ENCODE peak calls at places on chromosome 6, in five cellular contexts. B is endothelial cell, H is A549, R is HFFc6, Y is left ventricle myocardium inferior. N is an unnamed sample.

GRCh38 chr6:145841668-145842067 is 27.1 kb upstream of the FBXO30 start:
- DNase-seq in H (no peak), R (no peak), B (no peak), Y (no peak), N (no peak)

GRCh38 chr6:11667876-11668275 is 110.7 kb downstream of the ADTRP start:
- DNase-seq in Y (no peak), H (no peak), B (no peak), R (no peak), N (no peak)

GRCh38 chr6:118382126-118382525 is 166.0 kb upstream of the PLN start:
- DNase-seq in R (no peak), H (no peak), B (no peak), Y (no peak), N (no peak)

GRCh38 chr6:17393335-17394191 is at the start of gene CAP2:
- DNase-seq in R (peak), H (peak), B (peak), Y (peak), N (peak)

GRCh38 chr6:92521553-92521952 is 897.8 kb downstream of the EPHA7 start:
- DNase-seq in H (no peak), Y (no peak), R (no peak), B (no peak), N (no peak)

GRCh38 chr6:37531026-37531425 is 31.3 kb upstream of the CCDC167 start:
- DNase-seq in R (no peak), H (no peak), Y (no peak), B (no peak), N (no peak)

GRCh38 chr6:132912273-132912672 is 97.9 kb downstream of the RPS12 start:
- DNase-seq in Y (no peak), H (no peak), R (no peak), B (no peak), N (no peak)

GRCh38 chr6:135092724-135093123 is 38.1 kb upstream of the HBS1L start:
- DNase-seq in B (no peak), R (no peak), H (no peak), Y (no peak), N (no peak)

GRCh38 chr6:75147512-75147911 is 58.3 kb downstream of the COL12A1 start:
- DNase-seq in B (no peak), R (peak), H (no peak), Y (no peak), N (no peak)

GRCh38 chr6:127207591-127208120 is 59.0 kb upstream of the RNF146 start:
- DNase-seq in H (no peak), Y (no peak), R (peak), B (no peak), N (no peak)

GRCh38 chr6:156634048-156634447 is 143.1 kb upstream of the ARID1B start:
- DNase-seq in Y (no peak), R (no peak), H (no peak), B (no peak), N (no peak)

GRCh38 chr6:45611502-45611901 is 233.8 kb upstream of the SUPT3H start:
- DNase-seq in R (no peak), H (no peak), B (no peak), Y (no peak), N (no peak)

GRCh38 chr6:95365454-95365853 is 211.9 kb upstream of the MANEA start:
- DNase-seq in R (no peak), B (no peak), Y (no peak), H (no peak), N (no peak)

DNA sequence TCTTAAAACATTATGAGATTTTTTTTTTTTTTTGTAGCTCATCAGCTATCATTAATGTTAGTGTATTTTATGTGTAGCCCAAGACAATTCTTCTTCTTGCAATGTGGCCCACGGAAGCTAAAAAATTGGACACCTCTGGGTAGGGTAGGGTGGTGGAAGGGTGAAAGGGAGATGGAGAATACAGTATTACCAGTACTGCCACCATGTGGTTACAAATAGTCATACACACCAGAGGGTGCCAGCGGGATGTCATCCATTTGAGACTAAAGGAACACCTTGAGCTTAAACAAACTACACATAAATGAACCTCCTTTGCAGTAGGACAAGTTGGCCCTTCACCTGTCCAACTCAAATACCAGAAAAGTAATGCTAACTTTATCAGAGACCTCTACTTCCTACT is 601.9 kb downstream of the HTR1B start:
- DNase-seq in Y (no peak), H (peak), R (no peak), B (peak), N (no peak)
- TF ChIP-seq CTCF in Y (peak), H (no peak), R (peak), B (peak), N (no peak)

DNA sequence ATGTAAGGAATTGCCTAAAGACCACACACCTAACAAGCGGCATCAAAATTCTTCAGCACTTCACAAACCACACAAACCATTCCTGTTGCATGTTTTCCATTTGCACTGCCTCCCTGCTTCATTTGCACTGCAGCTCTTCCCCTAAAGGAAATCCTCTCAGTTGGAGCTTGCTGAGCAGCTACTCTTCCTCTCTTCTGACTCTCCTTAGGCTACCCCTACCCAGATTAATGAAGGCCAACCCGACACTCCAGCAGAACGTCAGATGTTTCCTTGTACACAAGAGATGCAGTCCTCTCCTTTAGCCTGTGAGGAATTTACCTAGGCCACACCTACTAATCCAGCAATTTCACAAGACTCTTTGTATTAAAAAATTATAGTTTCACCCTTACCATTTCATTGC is 8.1 kb downstream of the BEND6 start:
- DNase-seq in Y (no peak), R (no peak), H (no peak), B (no peak), N (no peak)
- TF ChIP-seq CTCF in Y (no peak), R (no peak), H (no peak), B (no peak), N (no peak)

GRCh38 chr6:143482593-143482992 is 28.9 kb downstream of the FUCA2 start:
- DNase-seq in Y (no peak), H (no peak), B (no peak), R (peak), N (no peak)

GRCh38 chr6:143486752-143487151 is 24.8 kb downstream of the FUCA2 start:
- DNase-seq in Y (no peak), H (no peak), B (no peak), R (no peak), N (no peak)

GRCh38 chr6:143490244-143490643 is 21.3 kb downstream of the FUCA2 start:
- DNase-seq in Y (no peak), B (no peak), R (no peak), H (no peak), N (no peak)

GRCh38 chr6:143490775-143491174 is 20.7 kb downstream of the FUCA2 start:
- DNase-seq in R (no peak), H (no peak), Y (no peak), B (no peak), N (no peak)

DNA sequence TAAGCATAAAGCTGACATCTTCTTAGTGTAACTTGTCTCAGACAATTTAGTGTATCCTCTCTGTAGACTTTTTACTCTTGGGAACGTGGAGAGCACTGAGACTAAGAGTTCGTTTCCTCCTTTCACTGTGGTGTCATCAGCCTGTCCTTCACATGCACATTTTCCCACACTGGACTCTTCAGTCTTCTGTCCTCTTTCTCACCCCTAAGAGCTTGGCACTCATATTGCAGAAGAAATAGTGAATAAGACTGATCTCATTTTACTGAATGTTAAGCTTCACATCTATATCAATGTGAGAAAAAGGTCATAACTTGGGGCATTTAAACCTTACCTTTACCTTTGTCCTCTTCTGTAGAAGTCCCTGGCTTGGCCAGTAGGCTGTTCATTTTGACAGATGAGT is 25.6 kb downstream of the FUCA2 start:
- DNase-seq in B (no peak), H (no peak), Y (no peak), R (no peak), N (no peak)
- TF ChIP-seq CTCF in B (no peak), H (no peak), Y (no peak), R (peak), N (no peak)

GRCh38 chr6:38935051-38935450 is 113.5 kb upstream of the GLP1R start:
- DNase-seq in Y (no peak), B (no peak), H (no peak), R (no peak), N (no peak)

GRCh38 chr6:38929560-38929959 is 119.0 kb upstream of the GLP1R start:
- DNase-seq in Y (no peak), H (no peak), R (no peak), B (no peak), N (no peak)

GRCh38 chr6:38937839-38938613 is 110.6 kb upstream of the GLP1R start:
- DNase-seq in B (no peak), Y (no peak), R (no peak), H (no peak), N (no peak)

GRCh38 chr6:38938741-38939140 is 109.8 kb upstream of the GLP1R start:
- DNase-seq in H (no peak), R (no peak), Y (no peak), B (no peak), N (no peak)

GRCh38 chr6:38933426-38933825 is 115.2 kb upstream of the GLP1R start:
- DNase-seq in H (peak), R (peak), Y (no peak), B (no peak), N (no peak)
- TF ChIP-seq CTCF in H (peak), R (peak), Y (no peak), B (no peak), N (no peak)

DNA sequence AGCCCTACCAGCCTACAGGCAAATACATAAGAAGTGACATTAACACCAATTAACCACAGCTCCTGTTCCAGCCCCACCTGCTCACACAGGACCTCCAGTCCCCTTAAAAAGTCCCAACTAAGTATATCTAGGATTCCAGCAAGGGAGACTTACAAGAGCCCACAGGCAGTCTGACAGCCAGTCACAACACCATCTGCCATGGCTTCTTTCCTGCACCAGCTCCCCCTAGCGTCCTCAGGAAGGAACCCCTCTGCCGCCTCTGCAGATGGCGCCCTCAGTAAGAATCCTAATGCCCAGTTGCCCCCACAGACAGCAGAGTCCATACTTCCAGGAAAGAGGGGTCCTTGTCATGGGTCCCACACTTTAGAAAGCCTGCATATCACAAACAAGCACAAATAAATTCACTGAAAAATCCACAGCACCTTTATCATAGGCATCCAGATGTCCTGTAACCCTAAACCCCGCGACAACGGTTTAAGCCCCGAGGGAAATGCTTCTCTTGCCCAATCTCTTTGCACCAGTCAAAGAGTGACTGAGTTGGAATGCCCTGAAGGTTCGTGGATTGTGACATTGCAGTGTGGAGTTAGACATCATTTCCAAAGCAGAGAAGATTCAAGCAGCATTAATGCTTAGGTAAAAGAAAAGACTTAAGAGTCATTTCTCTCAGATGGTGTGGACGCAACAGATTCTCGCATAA is 121.9 kb downstream of the HIVEP2 start:
- DNase-seq in H (peak), B (peak), Y (no peak), R (no peak), N (no peak)
- TF ChIP-seq CTCF in H (peak), B (peak), Y (peak), R (peak), N (no peak)

GRCh38 chr6:83518946-83519489 is 6.7 kb downstream of the PRSS35 start:
- DNase-seq in B (no peak), R (peak), Y (no peak), H (peak), N (no peak)
- TF ChIP-seq CTCF in B (no peak), R (peak), Y (no peak), H (peak), N (no peak)

GRCh38 chr6:25883991-25884390 is 9.9 kb upstream of the SLC17A3 start:
- DNase-seq in H (peak), B (no peak), R (peak), Y (no peak), N (no peak)

GRCh38 chr6:25880601-25881000 is 6.6 kb upstream of the SLC17A3 start:
- DNase-seq in Y (no peak), B (no peak), H (no peak), R (no peak), N (no peak)

GRCh38 chr6:25878721-25879322 is 4.8 kb upstream of the SLC17A3 start:
- DNase-seq in B (no peak), Y (no peak), R (no peak), H (no peak), N (no peak)

GRCh38 chr6:25883536-25883935 is 9.5 kb upstream of the SLC17A3 start:
- DNase-seq in B (no peak), H (no peak), R (peak), Y (no peak), N (no peak)

DNA sequence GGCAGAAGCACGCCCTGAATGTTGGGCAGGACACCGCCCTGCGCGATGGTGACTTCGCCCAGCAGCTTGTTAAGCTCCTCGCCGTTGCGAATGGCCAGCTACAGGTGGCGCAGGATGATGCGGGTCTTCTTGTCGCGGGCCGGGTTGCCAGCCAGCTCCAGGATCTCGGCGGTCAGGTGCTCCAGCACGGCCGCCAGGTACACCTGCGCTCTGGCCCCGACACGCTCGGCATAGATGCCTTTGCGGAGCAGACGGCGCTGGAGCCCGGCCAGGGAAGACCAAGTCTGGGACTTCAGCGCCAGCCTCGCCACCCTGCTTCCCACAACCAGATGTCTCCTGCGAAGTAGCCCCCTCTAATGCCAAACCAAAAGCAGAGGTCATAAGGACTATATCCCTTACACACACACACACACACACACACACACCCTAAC is 8.0 kb upstream of the SLC17A3 start:
- DNase-seq in Y (peak), R (no peak), H (peak), B (peak), N (no peak)
- TF ChIP-seq CTCF in Y (no peak), R (no peak), H (peak), B (peak), N (no peak)